ENCODE peak calls at places on chromosomes 11 and 22, in six cellular contexts. O is DMS79 treated with DMSO at 0.1 percent for 48 hours; N is activated T-cell treated with anti-CD3 and anti-CD28 coated beads for 24 hours; R is stimulated activated CD4-positive, alpha-beta T cell treated with anti-CD3 and anti-CD28 coated beads, Interleukin-4, amount 100 ng/mL, for 48 hours; E is mucosa of gallbladder; S is GM19239. L is an unnamed sample.

GRCh38 chr11:34605481-34606325 is 15.2 kb upstream of the EHF start:
- DNase-seq in O (no peak), N (no peak), R (no peak), E (no peak), S (no peak), L (no peak)

GRCh38 chr11:76736266-76736665 is 46.9 kb upstream of the TSKU start:
- DNase-seq in O (no peak), N (no peak), R (no peak), E (no peak), S (no peak), L (no peak)

GRCh38 chr22:30918761-30919160 is 49.8 kb downstream of the MORC2 start:
- DNase-seq in O (no peak), N (no peak), R (no peak), E (no peak), S (no peak), L (no peak)

GRCh38 chr22:42803454-42803853 is 53.6 kb downstream of the ARFGAP3 start:
- DNase-seq in O (peak; percentile 56), N (no peak), R (no peak), E (peak; percentile 30), S (no peak), L (no peak)

GRCh38 chr11:70948855-70949551 is 303.4 kb downstream of the SHANK2 start:
- DNase-seq in O (peak; percentile 96), N (no peak), R (no peak), E (peak; percentile 46), S (no peak), L (no peak)

GRCh38 chr22:43260818-43261217 is 73.9 kb upstream of the TTLL12 start:
- DNase-seq in O (no peak), N (no peak), R (no peak), E (no peak), S (no peak), L (no peak)

GRCh38 chr22:25509391-25509791 is 55.1 kb upstream of the GRK3 start:
- DNase-seq in O (no peak), N (no peak), R (no peak), E (peak; percentile 42), S (no peak), L (no peak)

GRCh38 chr11:75276696-75277095 is 36.1 kb downstream of the TPBGL start:
- DNase-seq in O (peak; percentile 100), N (no peak), R (no peak), E (no peak), S (no peak), L (no peak)

GRCh38 chr22:40578171-40578570 is 58.3 kb downstream of the MRTFA start:
- DNase-seq in O (no peak), N (no peak), R (no peak), E (no peak), S (no peak), L (no peak)